ENCODE peak calls at places on chromosomes 5 and 9, in eight cellular contexts. One of them, this sample, is unnamed.

GRCh38 chr5:83834306-83834705 is 113.7 kb upstream of the HAPLN1 start:
- DNase-seq in HCT116: no peak
- DNase-seq in IMR-90: no peak
- DNase-seq in Caco-2: no peak
- DNase-seq in A673: no peak
- DNase-seq in transverse colon: no peak
- DNase-seq in retinal pigment epithelial cell: no peak
- DNase-seq in fibroblast of mammary gland: no peak
- DNase-seq in this sample: no peak

GRCh38 chr5:42642006-42642405 is 114.6 kb upstream of the CCDC152 start:
- DNase-seq in HCT116: no peak
- DNase-seq in IMR-90: no peak
- DNase-seq in Caco-2: no peak
- DNase-seq in A673: no peak
- DNase-seq in transverse colon: no peak
- DNase-seq in retinal pigment epithelial cell: no peak
- DNase-seq in fibroblast of mammary gland: no peak
- DNase-seq in this sample: no peak

GRCh38 chr5:36435516-36435915 is 133.8 kb upstream of the RANBP3L start:
- DNase-seq in HCT116: no peak
- DNase-seq in IMR-90: no peak
- DNase-seq in Caco-2: no peak
- DNase-seq in A673: no peak
- DNase-seq in transverse colon: no peak
- DNase-seq in retinal pigment epithelial cell: no peak
- DNase-seq in fibroblast of mammary gland: no peak
- DNase-seq in this sample: no peak

GRCh38 chr9:124267271-124267807 is 9.6 kb downstream of the NEK6 start:
- DNase-seq in HCT116: no peak
- DNase-seq in IMR-90: peak
- DNase-seq in Caco-2: no peak
- DNase-seq in A673: peak
- DNase-seq in transverse colon: peak
- DNase-seq in retinal pigment epithelial cell: no peak
- DNase-seq in fibroblast of mammary gland: peak
- DNase-seq in this sample: peak

GRCh38 chr5:179194941-179195381 is 134.8 kb downstream of the ZNF354C start:
- DNase-seq in HCT116: no peak
- DNase-seq in IMR-90: no peak
- DNase-seq in Caco-2: no peak
- DNase-seq in A673: no peak
- DNase-seq in transverse colon: no peak
- DNase-seq in retinal pigment epithelial cell: no peak
- DNase-seq in fibroblast of mammary gland: no peak
- DNase-seq in this sample: no peak

GRCh38 chr5:82129723-82130285 is 148.3 kb downstream of the RPS23 start:
- DNase-seq in HCT116: no peak
- DNase-seq in IMR-90: no peak
- DNase-seq in Caco-2: no peak
- DNase-seq in A673: no peak
- DNase-seq in transverse colon: no peak
- DNase-seq in retinal pigment epithelial cell: no peak
- DNase-seq in fibroblast of mammary gland: no peak
- DNase-seq in this sample: no peak

GRCh38 chr9:118652935-118653334 is 716.3 kb downstream of the BRINP1 start:
- DNase-seq in HCT116: no peak
- DNase-seq in IMR-90: no peak
- DNase-seq in Caco-2: no peak
- DNase-seq in A673: no peak
- DNase-seq in transverse colon: no peak
- DNase-seq in retinal pigment epithelial cell: peak
- DNase-seq in fibroblast of mammary gland: no peak
- DNase-seq in this sample: no peak

GRCh38 chr9:79687131-79687447 is 115.3 kb downstream of the TLE4 start:
- DNase-seq in HCT116: no peak
- DNase-seq in IMR-90: no peak
- DNase-seq in Caco-2: no peak
- DNase-seq in A673: peak
- DNase-seq in transverse colon: no peak
- DNase-seq in retinal pigment epithelial cell: no peak
- DNase-seq in fibroblast of mammary gland: peak
- DNase-seq in this sample: no peak

GRCh38 chr5:139759219-139759721 is 36.3 kb upstream of the PSD2 start:
- DNase-seq in HCT116: no peak
- DNase-seq in IMR-90: no peak
- DNase-seq in Caco-2: no peak
- DNase-seq in A673: no peak
- DNase-seq in transverse colon: no peak
- DNase-seq in retinal pigment epithelial cell: no peak
- DNase-seq in fibroblast of mammary gland: peak
- DNase-seq in this sample: no peak

GRCh38 chr9:84154320-84154719 is 173.7 kb downstream of the RMI1 start:
- DNase-seq in HCT116: no peak
- DNase-seq in IMR-90: peak
- DNase-seq in Caco-2: no peak
- DNase-seq in A673: no peak
- DNase-seq in transverse colon: no peak
- DNase-seq in retinal pigment epithelial cell: no peak
- DNase-seq in fibroblast of mammary gland: peak
- DNase-seq in this sample: no peak

GRCh38 chr9:136081113-136081825 is 13.8 kb downstream of the NACC2 start:
- DNase-seq in HCT116: no peak
- DNase-seq in IMR-90: peak
- DNase-seq in Caco-2: no peak
- DNase-seq in A673: peak
- DNase-seq in transverse colon: no peak
- DNase-seq in retinal pigment epithelial cell: no peak
- DNase-seq in fibroblast of mammary gland: no peak
- DNase-seq in this sample: no peak

GRCh38 chr9:69667306-69667705 is 4.9 kb downstream of the APBA1 start:
- DNase-seq in HCT116: no peak
- DNase-seq in IMR-90: no peak
- DNase-seq in Caco-2: no peak
- DNase-seq in A673: no peak
- DNase-seq in transverse colon: no peak
- DNase-seq in retinal pigment epithelial cell: no peak
- DNase-seq in fibroblast of mammary gland: no peak
- DNase-seq in this sample: no peak

GRCh38 chr5:36756848-36757247 is 119.7 kb upstream of the NIPBL start:
- DNase-seq in HCT116: no peak
- DNase-seq in IMR-90: no peak
- DNase-seq in Caco-2: no peak
- DNase-seq in A673: no peak
- DNase-seq in transverse colon: peak
- DNase-seq in retinal pigment epithelial cell: no peak
- DNase-seq in fibroblast of mammary gland: no peak
- DNase-seq in this sample: no peak

GRCh38 chr5:43007246-43007910 is 32.7 kb downstream of the ANXA2R start:
- DNase-seq in HCT116: no peak
- DNase-seq in IMR-90: peak
- DNase-seq in Caco-2: peak
- DNase-seq in A673: peak
- DNase-seq in transverse colon: peak
- DNase-seq in retinal pigment epithelial cell: peak
- DNase-seq in fibroblast of mammary gland: peak
- DNase-seq in this sample: peak

GRCh38 chr5:38636626-38637025 is 80.2 kb upstream of the LIFR start:
- DNase-seq in HCT116: peak
- DNase-seq in IMR-90: no peak
- DNase-seq in Caco-2: peak
- DNase-seq in A673: no peak
- DNase-seq in transverse colon: no peak
- DNase-seq in retinal pigment epithelial cell: no peak
- DNase-seq in fibroblast of mammary gland: no peak
- DNase-seq in this sample: peak

GRCh38 chr9:123684393-123685149 is 245.4 kb downstream of the DENND1A start:
- DNase-seq in HCT116: no peak
- DNase-seq in IMR-90: no peak
- DNase-seq in Caco-2: no peak
- DNase-seq in A673: no peak
- DNase-seq in transverse colon: no peak
- DNase-seq in retinal pigment epithelial cell: no peak
- DNase-seq in fibroblast of mammary gland: no peak
- DNase-seq in this sample: no peak

GRCh38 chr5:167944121-167944858 is 347.2 kb upstream of the WWC1 start:
- DNase-seq in HCT116: no peak
- DNase-seq in IMR-90: no peak
- DNase-seq in Caco-2: no peak
- DNase-seq in A673: no peak
- DNase-seq in transverse colon: no peak
- DNase-seq in retinal pigment epithelial cell: no peak
- DNase-seq in fibroblast of mammary gland: no peak
- DNase-seq in this sample: no peak

GRCh38 chr9:126599047-126599650 is 14.6 kb upstream of the LMX1B start:
- DNase-seq in HCT116: no peak
- DNase-seq in IMR-90: no peak
- DNase-seq in Caco-2: no peak
- DNase-seq in A673: no peak
- DNase-seq in transverse colon: no peak
- DNase-seq in retinal pigment epithelial cell: no peak
- DNase-seq in fibroblast of mammary gland: no peak
- DNase-seq in this sample: no peak
- TF ChIP-seq CTCF in HCT116: peak
- TF ChIP-seq CTCF in IMR-90: peak
- TF ChIP-seq CTCF in Caco-2: peak
- TF ChIP-seq CTCF in A673: peak
- TF ChIP-seq CTCF in transverse colon: no peak
- TF ChIP-seq CTCF in retinal pigment epithelial cell: no peak
- TF ChIP-seq CTCF in fibroblast of mammary gland: no peak
- TF ChIP-seq CTCF in this sample: no peak

GRCh38 chr5:145908206-145908945 is 28.0 kb upstream of the SH3RF2 start:
- DNase-seq in HCT116: peak
- DNase-seq in IMR-90: no peak
- DNase-seq in Caco-2: peak
- DNase-seq in A673: no peak
- DNase-seq in transverse colon: no peak
- DNase-seq in retinal pigment epithelial cell: no peak
- DNase-seq in fibroblast of mammary gland: no peak
- DNase-seq in this sample: peak
- TF ChIP-seq CTCF in HCT116: peak
- TF ChIP-seq CTCF in IMR-90: no peak
- TF ChIP-seq CTCF in Caco-2: peak
- TF ChIP-seq CTCF in A673: peak
- TF ChIP-seq CTCF in transverse colon: peak
- TF ChIP-seq CTCF in retinal pigment epithelial cell: peak
- TF ChIP-seq CTCF in fibroblast of mammary gland: peak
- TF ChIP-seq CTCF in this sample: no peak

GRCh38 chr9:35800530-35800929 is 9.1 kb downstream of the NPR2 start:
- DNase-seq in HCT116: no peak
- DNase-seq in IMR-90: no peak
- DNase-seq in Caco-2: no peak
- DNase-seq in A673: no peak
- DNase-seq in transverse colon: no peak
- DNase-seq in retinal pigment epithelial cell: no peak
- DNase-seq in fibroblast of mammary gland: no peak
- DNase-seq in this sample: no peak

GRCh38 chr9:35801328-35802128 is 10.1 kb downstream of the NPR2 start:
- DNase-seq in HCT116: no peak
- DNase-seq in IMR-90: no peak
- DNase-seq in Caco-2: peak
- DNase-seq in A673: no peak
- DNase-seq in transverse colon: no peak
- DNase-seq in retinal pigment epithelial cell: no peak
- DNase-seq in fibroblast of mammary gland: no peak
- DNase-seq in this sample: no peak

GRCh38 chr9:35798658-35799366 is 7.4 kb downstream of the NPR2 start:
- DNase-seq in HCT116: no peak
- DNase-seq in IMR-90: peak
- DNase-seq in Caco-2: no peak
- DNase-seq in A673: no peak
- DNase-seq in transverse colon: no peak
- DNase-seq in retinal pigment epithelial cell: no peak
- DNase-seq in fibroblast of mammary gland: peak
- DNase-seq in this sample: no peak

GRCh38 chr9:35795701-35796100 is 4.3 kb downstream of the NPR2 start:
- DNase-seq in HCT116: no peak
- DNase-seq in IMR-90: peak
- DNase-seq in Caco-2: no peak
- DNase-seq in A673: no peak
- DNase-seq in transverse colon: no peak
- DNase-seq in retinal pigment epithelial cell: no peak
- DNase-seq in fibroblast of mammary gland: no peak
- DNase-seq in this sample: no peak

DNA sequence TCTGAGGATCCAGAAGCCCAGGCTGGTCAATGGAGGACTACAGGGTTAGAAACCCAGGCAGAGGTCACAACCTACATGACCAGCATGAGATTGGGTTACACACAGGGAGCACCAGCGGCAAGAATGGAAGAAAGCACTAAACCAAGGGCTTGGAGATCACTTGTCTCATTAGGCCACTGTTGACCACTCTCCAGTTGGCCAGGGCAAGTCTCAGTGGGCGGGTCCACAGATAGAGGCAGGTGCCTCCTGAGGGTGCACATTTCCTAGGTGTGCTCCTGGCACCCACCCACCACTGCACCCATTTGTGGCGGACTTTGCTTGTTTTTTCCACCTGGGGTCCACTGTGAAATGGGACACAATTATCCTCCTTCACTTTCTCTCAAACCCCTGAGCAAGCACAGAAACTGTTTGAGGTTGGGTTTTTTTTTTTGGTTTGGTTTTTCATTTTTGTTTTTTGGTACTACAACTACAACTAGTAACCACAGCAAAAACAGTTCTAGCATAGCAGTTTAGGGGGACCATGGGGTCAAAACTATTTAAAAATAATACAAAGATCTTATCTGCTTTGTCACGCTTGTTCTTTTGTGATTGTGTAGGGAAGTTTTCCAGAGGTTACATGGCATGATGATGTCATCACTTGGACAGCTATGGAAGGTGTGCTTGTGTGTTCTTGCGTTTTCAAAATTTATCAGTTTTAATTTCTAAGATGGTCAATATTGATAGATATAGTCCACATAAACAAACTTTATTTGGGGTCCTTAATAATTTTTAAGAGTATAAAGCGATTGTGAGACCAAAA is 6.1 kb downstream of the NPR2 start:
- DNase-seq in HCT116: no peak
- DNase-seq in IMR-90: peak
- DNase-seq in Caco-2: no peak
- DNase-seq in A673: no peak
- DNase-seq in transverse colon: no peak
- DNase-seq in retinal pigment epithelial cell: no peak
- DNase-seq in fibroblast of mammary gland: no peak
- DNase-seq in this sample: no peak
- TF ChIP-seq CTCF in HCT116: no peak
- TF ChIP-seq CTCF in IMR-90: no peak
- TF ChIP-seq CTCF in Caco-2: no peak
- TF ChIP-seq CTCF in A673: no peak
- TF ChIP-seq CTCF in transverse colon: no peak
- TF ChIP-seq CTCF in retinal pigment epithelial cell: no peak
- TF ChIP-seq CTCF in fibroblast of mammary gland: no peak
- TF ChIP-seq CTCF in this sample: no peak

DNA sequence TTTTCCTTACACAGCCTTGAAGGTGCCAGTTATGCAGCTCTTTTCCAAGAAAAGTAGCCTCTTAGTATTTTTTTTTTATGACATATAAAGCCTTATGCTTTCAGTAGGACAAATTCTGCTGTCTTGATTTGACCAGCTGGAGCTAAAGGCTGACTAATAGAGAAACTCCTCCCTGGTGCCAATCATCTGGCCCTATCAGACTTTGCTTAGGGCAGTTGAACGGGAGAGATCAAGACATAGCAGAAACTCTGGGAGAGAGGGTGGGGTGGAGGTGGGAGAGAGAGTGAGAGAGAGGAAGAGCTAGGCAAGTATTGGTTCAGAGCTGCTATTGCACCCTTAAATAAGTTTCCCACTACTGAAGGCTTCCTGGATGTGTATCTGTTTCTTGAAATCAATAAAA is 100.2 kb downstream of the SEC61B start:
- DNase-seq in HCT116: no peak
- DNase-seq in IMR-90: no peak
- DNase-seq in Caco-2: no peak
- DNase-seq in A673: no peak
- DNase-seq in transverse colon: no peak
- DNase-seq in retinal pigment epithelial cell: no peak
- DNase-seq in fibroblast of mammary gland: no peak
- DNase-seq in this sample: no peak
- TF ChIP-seq CTCF in HCT116: no peak
- TF ChIP-seq CTCF in IMR-90: no peak
- TF ChIP-seq CTCF in Caco-2: no peak
- TF ChIP-seq CTCF in A673: no peak
- TF ChIP-seq CTCF in transverse colon: no peak
- TF ChIP-seq CTCF in retinal pigment epithelial cell: no peak
- TF ChIP-seq CTCF in fibroblast of mammary gland: no peak
- TF ChIP-seq CTCF in this sample: no peak